ENCODE peak calls at places on chromosome 22, in seven cellular contexts. One of them, this sample, is unnamed.
A peak's percentile ranks its signal among the peaks of the same experiment; 100 is the strongest.

GRCh38 chr22:22955866-22956535 is 68.4 kb downstream of the IGLL5 start:
- DNase-seq in T-helper 2 cell: peak; percentile 36
- DNase-seq in pancreas: peak; percentile 46
- DNase-seq in EL: peak; percentile 62
- DNase-seq in ELR: peak; percentile 72
- DNase-seq in stimulated activated CD4-positive, alpha-beta T cell treated with anti-CD3 and anti-CD28 coated beads, Interleukin-15, amount 100 ng/mL, for 1 hour: peak; percentile 39
- DNase-seq in hepatic stellate cell: peak; percentile 50
- DNase-seq in this sample: peak; percentile 84

GRCh38 chr22:42803454-42803853 is 53.6 kb downstream of the ARFGAP3 start:
- DNase-seq in pancreas: no peak
- DNase-seq in EL: no peak
- DNase-seq in stimulated activated CD4-positive, alpha-beta T cell treated with anti-CD3 and anti-CD28 coated beads, Interleukin-15, amount 100 ng/mL, for 1 hour: no peak
- DNase-seq in hepatic stellate cell: no peak
- DNase-seq in T-helper 2 cell: no peak
- DNase-seq in ELR: no peak
- DNase-seq in this sample: no peak

GRCh38 chr22:45549739-45550138 is 47.1 kb downstream of the FBLN1 start:
- DNase-seq in EL: no peak
- DNase-seq in ELR: peak; percentile 42
- DNase-seq in pancreas: no peak
- DNase-seq in T-helper 2 cell: no peak
- DNase-seq in hepatic stellate cell: no peak
- DNase-seq in stimulated activated CD4-positive, alpha-beta T cell treated with anti-CD3 and anti-CD28 coated beads, Interleukin-15, amount 100 ng/mL, for 1 hour: no peak
- DNase-seq in this sample: no peak

GRCh38 chr22:39183991-39184585 is 31.6 kb upstream of the CBX7 start:
- DNase-seq in T-helper 2 cell: no peak
- DNase-seq in pancreas: peak; percentile 57
- DNase-seq in ELR: peak; percentile 45
- DNase-seq in EL: peak; percentile 37
- DNase-seq in hepatic stellate cell: peak; percentile 75
- DNase-seq in stimulated activated CD4-positive, alpha-beta T cell treated with anti-CD3 and anti-CD28 coated beads, Interleukin-15, amount 100 ng/mL, for 1 hour: no peak
- DNase-seq in this sample: peak; percentile 83

GRCh38 chr22:25494774-25495173 is 69.7 kb upstream of the GRK3 start:
- DNase-seq in EL: no peak
- DNase-seq in T-helper 2 cell: no peak
- DNase-seq in hepatic stellate cell: no peak
- DNase-seq in ELR: no peak
- DNase-seq in stimulated activated CD4-positive, alpha-beta T cell treated with anti-CD3 and anti-CD28 coated beads, Interleukin-15, amount 100 ng/mL, for 1 hour: no peak
- DNase-seq in pancreas: no peak
- DNase-seq in this sample: no peak

GRCh38 chr22:30880847-30881246 is 87.7 kb downstream of the MORC2 start:
- DNase-seq in hepatic stellate cell: no peak
- DNase-seq in stimulated activated CD4-positive, alpha-beta T cell treated with anti-CD3 and anti-CD28 coated beads, Interleukin-15, amount 100 ng/mL, for 1 hour: no peak
- DNase-seq in EL: no peak
- DNase-seq in pancreas: no peak
- DNase-seq in T-helper 2 cell: no peak
- DNase-seq in ELR: no peak
- DNase-seq in this sample: no peak

GRCh38 chr22:29478326-29479276 is 1.4 kb upstream of the NEFH start:
- DNase-seq in ELR: peak; percentile 14
- DNase-seq in stimulated activated CD4-positive, alpha-beta T cell treated with anti-CD3 and anti-CD28 coated beads, Interleukin-15, amount 100 ng/mL, for 1 hour: no peak
- DNase-seq in T-helper 2 cell: no peak
- DNase-seq in pancreas: no peak
- DNase-seq in EL: no peak
- DNase-seq in hepatic stellate cell: peak; percentile 41
- DNase-seq in this sample: peak; percentile 63

GRCh38 chr22:27804683-27805297 is 3.2 kb upstream of the MN1 start:
- DNase-seq in T-helper 2 cell: peak; percentile 23
- DNase-seq in stimulated activated CD4-positive, alpha-beta T cell treated with anti-CD3 and anti-CD28 coated beads, Interleukin-15, amount 100 ng/mL, for 1 hour: no peak
- DNase-seq in EL: peak; percentile 59
- DNase-seq in ELR: peak; percentile 75
- DNase-seq in hepatic stellate cell: peak; percentile 86
- DNase-seq in pancreas: peak; percentile 60
- DNase-seq in this sample: peak; percentile 87

GRCh38 chr22:23522642-23523251 is 57.3 kb downstream of the IGLL1 start:
- DNase-seq in T-helper 2 cell: no peak
- DNase-seq in EL: peak; percentile 38
- DNase-seq in pancreas: no peak
- DNase-seq in hepatic stellate cell: peak; percentile 63
- DNase-seq in stimulated activated CD4-positive, alpha-beta T cell treated with anti-CD3 and anti-CD28 coated beads, Interleukin-15, amount 100 ng/mL, for 1 hour: no peak
- DNase-seq in ELR: peak; percentile 48
- DNase-seq in this sample: peak; percentile 48

GRCh38 chr22:38788846-38789245 is 5.1 kb downstream of the DNAL4 start:
- DNase-seq in stimulated activated CD4-positive, alpha-beta T cell treated with anti-CD3 and anti-CD28 coated beads, Interleukin-15, amount 100 ng/mL, for 1 hour: no peak
- DNase-seq in EL: no peak
- DNase-seq in ELR: no peak
- DNase-seq in T-helper 2 cell: no peak
- DNase-seq in hepatic stellate cell: no peak
- DNase-seq in pancreas: no peak
- DNase-seq in this sample: no peak

GRCh38 chr22:46027219-46028068 is 50.5 kb upstream of the WNT7B start:
- DNase-seq in ELR: peak; percentile 34
- DNase-seq in hepatic stellate cell: no peak
- DNase-seq in EL: no peak
- DNase-seq in stimulated activated CD4-positive, alpha-beta T cell treated with anti-CD3 and anti-CD28 coated beads, Interleukin-15, amount 100 ng/mL, for 1 hour: no peak
- DNase-seq in pancreas: peak; percentile 82
- DNase-seq in T-helper 2 cell: no peak
- DNase-seq in this sample: peak; percentile 64

GRCh38 chr22:37176464-37177061 is 11.5 kb downstream of the C1QTNF6 start:
- DNase-seq in hepatic stellate cell: peak; percentile 90
- DNase-seq in stimulated activated CD4-positive, alpha-beta T cell treated with anti-CD3 and anti-CD28 coated beads, Interleukin-15, amount 100 ng/mL, for 1 hour: no peak
- DNase-seq in T-helper 2 cell: no peak
- DNase-seq in ELR: peak; percentile 58
- DNase-seq in pancreas: peak; percentile 52
- DNase-seq in EL: peak; percentile 71
- DNase-seq in this sample: peak; percentile 89

GRCh38 chr22:23203452-23204124 is 23.3 kb downstream of the BCR start:
- DNase-seq in ELR: no peak
- DNase-seq in stimulated activated CD4-positive, alpha-beta T cell treated with anti-CD3 and anti-CD28 coated beads, Interleukin-15, amount 100 ng/mL, for 1 hour: no peak
- DNase-seq in pancreas: no peak
- DNase-seq in EL: no peak
- DNase-seq in hepatic stellate cell: no peak
- DNase-seq in T-helper 2 cell: no peak
- DNase-seq in this sample: no peak

GRCh38 chr22:46770726-46771125 is 8.3 kb downstream of the TBC1D22A start:
- DNase-seq in hepatic stellate cell: no peak
- DNase-seq in stimulated activated CD4-positive, alpha-beta T cell treated with anti-CD3 and anti-CD28 coated beads, Interleukin-15, amount 100 ng/mL, for 1 hour: no peak
- DNase-seq in pancreas: no peak
- DNase-seq in ELR: no peak
- DNase-seq in T-helper 2 cell: no peak
- DNase-seq in EL: no peak
- DNase-seq in this sample: no peak

GRCh38 chr22:31730344-31730711 is 19.6 kb downstream of the PRR14L start:
- DNase-seq in EL: no peak
- DNase-seq in T-helper 2 cell: no peak
- DNase-seq in stimulated activated CD4-positive, alpha-beta T cell treated with anti-CD3 and anti-CD28 coated beads, Interleukin-15, amount 100 ng/mL, for 1 hour: no peak
- DNase-seq in pancreas: no peak
- DNase-seq in ELR: peak; percentile 13
- DNase-seq in hepatic stellate cell: no peak
- DNase-seq in this sample: no peak

GRCh38 chr22:24247564-24248344 is 2.9 kb upstream of the GGT5 start:
- DNase-seq in EL: peak; percentile 93
- DNase-seq in ELR: peak; percentile 93
- DNase-seq in pancreas: peak; percentile 75
- DNase-seq in stimulated activated CD4-positive, alpha-beta T cell treated with anti-CD3 and anti-CD28 coated beads, Interleukin-15, amount 100 ng/mL, for 1 hour: no peak
- DNase-seq in T-helper 2 cell: peak; percentile 15
- DNase-seq in hepatic stellate cell: peak; percentile 97
- DNase-seq in this sample: peak; percentile 96

GRCh38 chr22:28981818-28982499 is 79.7 kb downstream of the C22orf31 start:
- DNase-seq in T-helper 2 cell: no peak
- DNase-seq in ELR: no peak
- DNase-seq in stimulated activated CD4-positive, alpha-beta T cell treated with anti-CD3 and anti-CD28 coated beads, Interleukin-15, amount 100 ng/mL, for 1 hour: no peak
- DNase-seq in pancreas: no peak
- DNase-seq in EL: no peak
- DNase-seq in hepatic stellate cell: no peak
- DNase-seq in this sample: no peak

GRCh38 chr22:34502821-34503220 is 563.1 kb upstream of the ISX start:
- DNase-seq in T-helper 2 cell: no peak
- DNase-seq in ELR: no peak
- DNase-seq in stimulated activated CD4-positive, alpha-beta T cell treated with anti-CD3 and anti-CD28 coated beads, Interleukin-15, amount 100 ng/mL, for 1 hour: no peak
- DNase-seq in pancreas: no peak
- DNase-seq in hepatic stellate cell: no peak
- DNase-seq in EL: no peak
- DNase-seq in this sample: no peak